ENCODE peak calls at places on chromosomes 13 and 19, in seven cellular contexts. C is H9, V is IMR-90, H is H1, K is mesendoderm, P is trophoblast cell, L is mesenchymal stem cell. F is an unnamed sample.

GRCh38 chr19:48819366-48819816 is 8.6 kb upstream of the BCAT2 start:
- DNase-seq in H (no peak), L (no peak), V (peak), P (no peak), C (no peak), K (no peak), F (no peak)

GRCh38 chr13:81480634-81481033 is 1139.7 kb upstream of the SPRY2 start:
- DNase-seq in C (no peak), V (no peak), H (no peak), P (no peak), K (no peak), L (no peak), F (no peak)

GRCh38 chr19:17441241-17442135 is 7.0 kb downstream of the TMEM221 start:
- DNase-seq in P (no peak), K (peak), L (peak), H (no peak), C (peak), V (no peak), F (no peak)

GRCh38 chr13:49733181-49733951 is 42.1 kb upstream of the EBPL start:
- DNase-seq in H (no peak), K (peak), P (no peak), C (no peak), L (peak), V (peak), F (no peak)

GRCh38 chr13:106683179-106683578 is 115.2 kb upstream of the ARGLU1 start:
- DNase-seq in K (no peak), P (no peak), L (no peak), V (no peak), C (no peak), H (no peak), F (no peak)

GRCh38 chr19:46739290-46739771 is 6.5 kb upstream of the FKRP start:
- DNase-seq in H (no peak), C (no peak), L (no peak), K (no peak), P (no peak), V (no peak), F (no peak)

GRCh38 chr13:48236528-48237353 is 3.7 kb downstream of the ITM2B start:
- DNase-seq in K (peak), H (no peak), L (peak), C (no peak), P (no peak), V (no peak), F (no peak)

GRCh38 chr13:20525144-20525600 is 485 bp downstream of the CRYL1 start:
- DNase-seq in V (no peak), H (no peak), K (peak), P (peak), L (peak), C (peak), F (peak)

GRCh38 chr19:40771101-40771539 is 4.2 kb upstream of the MIA start:
- DNase-seq in C (no peak), L (no peak), K (peak), H (no peak), V (no peak), P (no peak), F (no peak)

GRCh38 chr13:31111136-31111535 is 50.6 kb downstream of the HSPH1 start:
- DNase-seq in C (no peak), K (no peak), L (no peak), V (peak), H (no peak), P (no peak), F (no peak)

GRCh38 chr19:18438331-18439024 is 545 bp upstream of the ISYNA1 start:
- DNase-seq in V (no peak), L (peak), C (peak), H (no peak), K (peak), P (peak), F (no peak)

GRCh38 chr19:4624733-4625362 is 14.5 kb upstream of the TNFAIP8L1 start:
- DNase-seq in C (peak), K (peak), V (peak), H (no peak), L (no peak), P (no peak), F (no peak)

GRCh38 chr13:24683833-24684599 is 3.8 kb downstream of the ATP12A start:
- DNase-seq in K (peak), L (peak), H (no peak), V (peak), C (peak), P (no peak), F (peak)

GRCh38 chr13:28059214-28059613 is 41.2 kb downstream of the FLT3 start:
- DNase-seq in L (peak), P (no peak), H (no peak), C (peak), V (peak), K (peak), F (peak)

GRCh38 chr19:27793128-27793643 is 1419.8 kb downstream of the UQCRFS1 start:
- DNase-seq in V (peak), C (peak), K (peak), H (peak), P (no peak), L (peak), F (peak)

GRCh38 chr19:1427221-1427620 is 11.0 kb upstream of the RPS15 start:
- DNase-seq in H (no peak), K (no peak), C (no peak), P (no peak), V (no peak), L (no peak), F (no peak)

GRCh38 chr13:73718248-73718647 is 416.0 kb downstream of the KLF12 start:
- DNase-seq in V (no peak), P (no peak), L (no peak), H (no peak), C (peak), K (no peak), F (no peak)

GRCh38 chr13:46523972-46524737 is 28.8 kb upstream of the LRCH1 start:
- DNase-seq in K (no peak), V (no peak), C (no peak), H (no peak), L (no peak), P (no peak), F (no peak)

GRCh38 chr19:12035220-12036172 is at the start of gene ZNF433:
- DNase-seq in L (peak), H (peak), K (peak), P (peak), V (peak), C (peak), F (peak)

GRCh38 chr19:13012690-13013608 is 17.7 kb downstream of the NFIX start:
- DNase-seq in P (peak), H (no peak), K (peak), C (peak), V (peak), L (peak), F (no peak)

GRCh38 chr13:104357174-104357573 is 1291.0 kb upstream of the SLC10A2 start:
- DNase-seq in V (no peak), K (peak), H (no peak), P (peak), C (no peak), L (no peak), F (no peak)

GRCh38 chr13:111272117-111272516 is 48.3 kb upstream of the TEX29 start:
- DNase-seq in K (no peak), H (no peak), L (no peak), V (no peak), C (no peak), P (no peak), F (no peak)

GRCh38 chr13:111270765-111271164 is 49.7 kb upstream of the TEX29 start:
- DNase-seq in K (no peak), P (no peak), V (peak), H (no peak), L (no peak), C (no peak), F (no peak)

GRCh38 chr13:111269508-111269907 is 50.9 kb upstream of the TEX29 start:
- DNase-seq in H (no peak), C (no peak), K (peak), P (no peak), L (no peak), V (no peak), F (no peak)

GRCh38 chr13:111270126-111270525 is 50.3 kb upstream of the TEX29 start:
- DNase-seq in H (no peak), V (no peak), P (no peak), L (no peak), K (no peak), C (no peak), F (no peak)

DNA sequence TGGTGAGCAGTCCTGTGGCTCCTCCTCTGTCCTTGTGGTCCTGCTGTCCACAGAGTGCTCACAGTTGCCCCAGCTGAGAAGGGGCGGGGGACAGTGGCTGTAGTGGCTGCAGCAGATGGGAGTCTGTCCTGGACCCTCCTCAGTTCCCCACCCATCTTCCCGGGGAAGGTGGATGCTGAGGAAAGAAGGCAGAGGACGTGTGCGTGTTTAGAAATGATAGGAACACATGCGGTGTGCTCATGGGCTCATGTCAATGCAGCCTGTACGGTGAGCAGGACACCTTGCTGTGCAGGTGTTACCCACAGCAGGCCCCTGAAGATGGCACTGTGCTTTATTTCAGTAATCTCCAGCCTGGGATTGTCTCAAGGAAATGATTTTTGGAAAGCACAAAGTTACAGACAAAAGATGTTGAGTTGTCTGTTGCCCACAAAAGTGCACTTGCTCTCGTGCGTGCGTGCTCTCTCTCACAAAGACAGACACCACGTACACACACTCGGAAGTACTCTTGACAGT is 49.2 kb upstream of the TEX29 start:
- DNase-seq in H (no peak), K (no peak), L (no peak), C (no peak), V (no peak), P (no peak), F (no peak)
- H3K4ac ChIP-seq in H (no peak), K (no peak), L (no peak), C (no peak), V (peak), P (no peak), F (no peak)

DNA sequence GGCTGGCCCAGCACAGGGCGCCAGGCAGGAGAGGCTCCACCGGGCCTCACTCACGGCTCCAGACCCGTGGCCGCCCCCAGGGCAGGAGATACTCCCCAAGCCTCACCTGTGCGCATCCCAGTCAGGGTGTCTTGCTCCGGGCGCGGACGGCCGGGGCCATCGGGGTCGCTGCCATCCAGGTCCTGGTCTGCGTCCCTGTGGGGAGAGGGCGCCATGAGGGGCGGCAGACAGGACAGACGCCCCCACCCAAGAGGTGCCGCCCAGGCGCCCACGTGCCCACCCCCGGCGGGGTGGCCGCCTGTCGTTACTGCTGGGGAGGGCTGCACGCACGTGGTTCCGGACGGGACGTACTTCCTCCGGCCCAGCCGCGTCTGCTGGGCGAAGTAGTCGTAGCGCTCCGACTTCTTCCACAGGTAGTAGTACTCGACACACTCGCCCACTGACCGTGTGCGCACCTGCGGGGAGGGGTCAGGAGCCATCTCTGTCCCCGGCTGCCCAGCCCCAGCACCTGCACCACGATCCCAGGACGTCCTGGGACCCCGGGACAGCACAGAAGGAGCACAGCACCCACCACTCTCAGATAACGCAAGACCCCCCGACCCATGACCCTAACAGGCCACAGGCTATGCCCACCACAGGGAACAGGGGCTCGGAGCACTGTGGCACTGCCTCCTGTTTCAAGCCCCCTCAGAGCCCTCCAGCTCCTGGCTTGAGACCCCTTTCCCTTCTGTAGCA is 17.4 kb upstream of the PLPP2 start:
- DNase-seq in P (no peak), V (no peak), H (no peak), C (no peak), K (no peak), L (no peak), F (no peak)
- H3K4ac ChIP-seq in P (no peak), V (no peak), H (no peak), C (no peak), K (no peak), L (no peak), F (no peak)

GRCh38 chr19:29843180-29844051 is 31.6 kb downstream of the CCNE1 start:
- DNase-seq in K (peak), L (peak), V (no peak), C (peak), P (peak), H (no peak), F (peak)

GRCh38 chr19:29842471-29843179 is 30.8 kb downstream of the CCNE1 start:
- DNase-seq in C (no peak), H (no peak), K (no peak), V (no peak), P (peak), L (no peak), F (no peak)

GRCh38 chr19:29841559-29842367 is 30.0 kb downstream of the CCNE1 start:
- DNase-seq in P (peak), C (peak), V (peak), K (peak), L (peak), H (no peak), F (peak)

GRCh38 chr19:29840066-29840950 is 28.5 kb downstream of the CCNE1 start:
- DNase-seq in V (no peak), K (no peak), P (no peak), H (no peak), C (no peak), L (no peak), F (no peak)

DNA sequence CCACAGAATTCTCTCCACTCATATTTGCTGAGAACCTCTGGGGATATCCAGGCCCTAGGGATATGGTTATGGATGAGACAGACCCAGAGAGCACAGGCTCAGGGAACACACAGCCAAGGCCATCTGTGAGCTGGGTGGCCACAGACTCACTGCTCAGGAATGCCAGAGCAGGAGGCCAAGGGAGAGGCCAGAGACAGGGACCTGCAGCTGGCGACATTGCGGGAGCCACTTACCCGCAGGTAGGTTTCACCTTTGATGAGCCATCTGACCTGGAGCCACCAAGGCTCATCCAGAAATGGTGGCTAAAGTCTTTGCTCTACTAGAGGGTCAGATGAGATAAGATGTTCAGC is 29.4 kb downstream of the CCNE1 start:
- DNase-seq in V (no peak), C (no peak), K (peak), H (no peak), P (no peak), L (peak), F (no peak)
- H3K4ac ChIP-seq in V (no peak), C (no peak), K (no peak), H (peak), P (no peak), L (peak), F (no peak)

DNA sequence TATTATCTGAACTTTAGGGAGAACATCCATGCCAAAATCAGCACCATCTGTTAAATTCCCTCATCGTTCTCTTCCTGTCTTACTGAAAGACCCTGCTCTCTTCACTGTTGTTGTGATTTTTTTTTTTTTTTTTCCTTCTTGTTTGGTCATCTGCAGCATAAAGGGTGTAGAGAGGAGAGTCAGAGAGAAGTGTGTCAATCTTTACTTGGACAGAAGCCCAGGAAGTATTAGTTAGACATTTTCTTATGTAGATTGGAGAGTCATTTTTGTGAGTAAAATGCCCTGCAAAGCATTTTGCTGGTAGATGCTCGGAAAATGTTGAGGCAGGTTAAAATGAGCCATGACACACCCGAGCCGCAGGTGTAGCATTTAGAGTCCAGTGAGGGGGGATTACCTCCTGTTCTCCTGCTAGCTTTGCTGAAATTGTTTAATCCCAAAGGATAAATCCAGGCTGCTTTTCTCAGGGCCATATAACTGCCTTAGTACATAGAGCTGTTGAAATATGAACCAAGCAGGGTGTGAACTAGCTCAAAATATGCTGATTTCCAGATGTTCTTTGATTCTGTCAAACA is 143.6 kb downstream of the DCT start:
- DNase-seq in K (no peak), C (no peak), L (no peak), P (no peak), H (no peak), V (peak), F (no peak)
- H3K4ac ChIP-seq in K (no peak), C (no peak), L (no peak), P (no peak), H (no peak), V (no peak), F (no peak)

GRCh38 chr19:14871619-14872230 is 14.2 kb downstream of the OR7A17 start:
- DNase-seq in K (peak), P (no peak), V (peak), L (no peak), H (no peak), C (no peak), F (no peak)
- H3K4ac ChIP-seq in K (no peak), P (no peak), V (no peak), L (no peak), H (no peak), C (no peak), F (no peak)

GRCh38 chr19:38263696-38264485 is 482 bp upstream of the SPINT2 start:
- DNase-seq in V (peak), K (peak), C (peak), H (peak), P (peak), L (peak), F (no peak)
- H3K4ac ChIP-seq in V (peak), K (no peak), C (no peak), H (no peak), P (no peak), L (peak), F (no peak)

GRCh38 chr13:98556968-98557591 is 19.8 kb downstream of the STK24 start:
- DNase-seq in P (no peak), V (peak), K (peak), H (no peak), L (no peak), C (no peak), F (no peak)
- H3K4ac ChIP-seq in P (peak), V (peak), K (no peak), H (no peak), L (no peak), C (no peak), F (no peak)

DNA sequence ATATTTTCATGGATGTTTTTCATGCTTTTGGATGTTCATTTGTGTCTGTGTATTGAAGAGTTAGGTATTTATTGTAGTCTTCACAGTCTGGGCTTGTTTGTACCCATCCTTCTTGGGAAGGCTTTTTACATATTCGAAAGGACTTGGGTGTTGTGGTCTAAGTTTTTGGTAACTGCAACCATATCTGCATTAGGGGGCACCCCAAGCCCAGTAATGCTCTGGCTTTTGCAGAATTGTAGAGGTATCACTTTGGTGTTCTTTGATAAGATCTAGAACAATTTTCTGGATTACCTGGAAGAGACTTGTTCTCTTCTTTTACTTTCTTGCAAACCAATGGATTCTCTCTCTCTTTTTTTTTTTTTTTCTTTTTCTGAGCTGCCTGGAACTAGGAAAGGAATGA is 581.3 kb downstream of the DACH1 start:
- DNase-seq in H (no peak), C (no peak), K (peak), P (no peak), L (peak), V (no peak), F (no peak)
- H3K4ac ChIP-seq in H (no peak), C (no peak), K (no peak), P (no peak), L (no peak), V (no peak), F (no peak)

F was measured in neuronal stem cell.